ENCODE peak calls at places on chromosomes 1 and 21, in five cellular contexts. N is mesenchymal stem cell, M is neuronal stem cell, J is H9, Z is trophoblast cell. P is an unnamed sample.
A peak's percentile ranks its signal among the peaks of the same experiment; 100 is the strongest.

GRCh38 chr1:109312978-109313775 is 6.4 kb upstream of the MYBPHL start:
- DNase-seq in N (no peak), M (no peak), J (no peak), Z (no peak), P (no peak)

GRCh38 chr1:56073614-56074356 is 505.6 kb downstream of the PLPP3 start:
- DNase-seq in N (peak; percentile 88), M (no peak), J (no peak), Z (peak; percentile 43), P (no peak)

GRCh38 chr1:63915121-63915520 is 141.3 kb downstream of the ROR1 start:
- DNase-seq in N (peak; percentile 26), M (no peak), J (peak; percentile 46), Z (no peak), P (no peak)

GRCh38 chr21:14321042-14321441 is 61.9 kb downstream of the HSPA13 start:
- DNase-seq in N (peak; percentile 22), M (no peak), J (no peak), Z (no peak), P (no peak)

GRCh38 chr1:4023678-4024077 is 123.6 kb upstream of the C1orf174 start:
- DNase-seq in N (no peak), M (no peak), J (no peak), Z (no peak), P (no peak)

GRCh38 chr1:207124389-207124788 is 20.4 kb downstream of the C4BPA start:
- DNase-seq in N (no peak), M (no peak), J (no peak), Z (no peak), P (no peak)

GRCh38 chr1:232385221-232385620 is 244.7 kb downstream of the SIPA1L2 start:
- DNase-seq in N (peak; percentile 83), M (no peak), J (no peak), Z (peak; percentile 15), P (no peak)

GRCh38 chr1:29500041-29500440 is 263.7 kb downstream of the PTPRU start:
- DNase-seq in N (no peak), M (no peak), J (peak; percentile 24), Z (no peak), P (peak; percentile 31)

GRCh38 chr1:207279683-207280082 is 41.8 kb upstream of the CD55 start:
- DNase-seq in N (no peak), M (no peak), J (no peak), Z (no peak), P (no peak)

GRCh38 chr1:60895167-60896124 is 186.9 kb upstream of the NFIA start:
- DNase-seq in N (no peak), M (no peak), J (no peak), Z (no peak), P (no peak)

GRCh38 chr1:5297199-5297877 is 642.9 kb downstream of the AJAP1 start:
- DNase-seq in N (no peak), M (no peak), J (no peak), Z (no peak), P (no peak)

GRCh38 chr1:38209986-38210385 is 163.4 kb upstream of the POU3F1 start:
- DNase-seq in N (no peak), M (no peak), J (no peak), Z (no peak), P (no peak)

GRCh38 chr1:192474080-192474683 is 101.4 kb upstream of the RGS1 start:
- DNase-seq in N (peak; percentile 50), M (peak; percentile 24), J (no peak), Z (no peak), P (no peak)

GRCh38 chr1:208369658-208370057 is 125.5 kb upstream of the PLXNA2 start:
- DNase-seq in N (no peak), M (no peak), J (no peak), Z (no peak), P (no peak)

GRCh38 chr1:93603581-93603980 is 78.1 kb downstream of the BCAR3 start:
- DNase-seq in N (no peak), M (no peak), J (no peak), Z (no peak), P (no peak)

GRCh38 chr21:32096411-32096810 is 182.4 kb downstream of the MIS18A start:
- DNase-seq in N (no peak), M (peak; percentile 26), J (peak; percentile 68), Z (no peak), P (peak; percentile 70)

GRCh38 chr1:113545210-113545609 is 154.9 kb downstream of the MAGI3 start:
- DNase-seq in N (no peak), M (no peak), J (no peak), Z (no peak), P (no peak)

GRCh38 chr1:44496541-44497171 is 91.6 kb downstream of the RNF220 start:
- DNase-seq in N (no peak), M (no peak), J (no peak), Z (no peak), P (no peak)

GRCh38 chr21:45970674-45971486 is 10.7 kb upstream of the COL6A1 start:
- DNase-seq in N (peak; percentile 62), M (no peak), J (peak; percentile 81), Z (no peak), P (no peak)

GRCh38 chr1:228061411-228062084 is 21.0 kb upstream of the ARF1 start:
- DNase-seq in N (no peak), M (no peak), J (no peak), Z (no peak), P (no peak)

GRCh38 chr1:66168467-66168887 is 365.5 kb upstream of the SGIP1 start:
- DNase-seq in N (no peak), M (no peak), J (no peak), Z (no peak), P (no peak)

GRCh38 chr1:25431495-25432363 is 1.0 kb downstream of the MACO1 start:
- DNase-seq in N (peak; percentile 40), M (peak; percentile 8), J (peak; percentile 39), Z (no peak), P (no peak)

GRCh38 chr1:110555807-110556470 is 37.0 kb upstream of the KCNA10 start:
- DNase-seq in N (no peak), M (no peak), J (peak; percentile 25), Z (no peak), P (no peak)

GRCh38 chr1:244836135-244836521 is 670 bp downstream of the COX20 start:
- DNase-seq in N (peak; percentile 58), M (peak; percentile 11), J (no peak), Z (peak; percentile 48), P (no peak)

GRCh38 chr1:28104866-28105467 is 16.6 kb upstream of the EYA3 start:
- DNase-seq in N (peak; percentile 79), M (peak; percentile 42), J (peak; percentile 96), Z (peak; percentile 51), P (peak; percentile 87)

GRCh38 chr1:234924450-234925355 is 203.9 kb downstream of the TOMM20 start:
- DNase-seq in N (no peak), M (no peak), J (peak; percentile 21), Z (no peak), P (no peak)

GRCh38 chr1:16980473-16981268 is at the start of gene MFAP2:
- DNase-seq in N (peak; percentile 40), M (no peak), J (peak; percentile 59), Z (peak; percentile 91), P (peak; percentile 84)

GRCh38 chr1:3922851-3923250 is 22.8 kb upstream of the C1orf174 start:
- DNase-seq in N (no peak), M (no peak), J (no peak), Z (no peak), P (no peak)

GRCh38 chr1:12175456-12175797 is 8.6 kb downstream of the TNFRSF1B start:
- DNase-seq in N (no peak), M (no peak), J (no peak), Z (no peak), P (no peak)

GRCh38 chr1:16324456-16324890 is 27.8 kb downstream of the FBXO42 start:
- DNase-seq in N (peak; percentile 78), M (no peak), J (no peak), Z (no peak), P (no peak)

GRCh38 chr1:247060771-247061170 is 17.8 kb downstream of the ZNF670 start:
- DNase-seq in N (no peak), M (no peak), J (no peak), Z (no peak), P (no peak)
- H3K9me3 ChIP-seq in N (peaks cover 69% of the 10 kb centered on the region), M (peaks cover 80% of the 10 kb centered on the region), J (no peaks in the 10 kb centered on the region), Z (peaks cover 2% of the 10 kb centered on the region), P (no peaks in the 10 kb centered on the region)

GRCh38 chr1:75469586-75470173 is 141.2 kb downstream of the SLC44A5 start:
- DNase-seq in N (no peak), M (no peak), J (no peak), Z (no peak), P (no peak)

GRCh38 chr1:75471245-75471644 is 139.7 kb downstream of the SLC44A5 start:
- DNase-seq in N (no peak), M (peak; percentile 3), J (no peak), Z (peak; percentile 14), P (no peak)

GRCh38 chr1:75472971-75473603 is 137.8 kb downstream of the SLC44A5 start:
- DNase-seq in N (no peak), M (no peak), J (no peak), Z (no peak), P (no peak)

GRCh38 chr1:75472089-75472970 is 138.6 kb downstream of the SLC44A5 start:
- DNase-seq in N (no peak), M (no peak), J (no peak), Z (peak; percentile 4), P (no peak)

GRCh38 chr1:75470448-75470847 is 140.5 kb downstream of the SLC44A5 start:
- DNase-seq in N (no peak), M (no peak), J (no peak), Z (peak; percentile 3), P (no peak)
- H2BK12ac ChIP-seq in N (no peak overlapping the region), M (no peak overlapping the region), J (no peak overlapping the region), Z (no peak overlapping the region), P (no peak overlapping the region)

GRCh38 chr21:23876925-23877558 is 1730.2 kb downstream of the MRPL39 start:
- DNase-seq in N (no peak), M (no peak), J (no peak), Z (no peak), P (no peak)

DNA sequence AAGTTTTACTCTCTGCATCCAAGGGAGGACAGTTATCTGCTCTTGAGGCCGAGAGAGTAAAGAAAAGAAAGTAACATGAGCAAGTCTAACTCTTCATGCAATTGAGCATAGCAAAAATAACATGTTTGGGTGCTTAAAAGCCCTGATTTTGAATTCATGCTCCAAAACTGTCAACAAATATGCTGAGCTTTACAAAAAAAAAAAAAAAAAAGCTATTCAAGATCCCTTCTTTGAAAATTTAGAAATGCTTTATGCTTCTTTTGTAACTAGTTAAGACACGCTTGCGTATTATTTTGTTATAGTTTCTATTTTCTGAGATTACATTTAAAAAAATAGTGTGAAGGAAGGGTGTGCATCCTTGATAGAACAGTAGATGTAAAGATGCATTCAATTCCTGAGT is 1733.0 kb downstream of the MRPL39 start:
- DNase-seq in N (no peak), M (no peak), J (no peak), Z (no peak), P (no peak)
- H3K9me3 ChIP-seq in N (no peaks in the 10 kb centered on the region), M (no peaks in the 10 kb centered on the region), J (no peaks in the 10 kb centered on the region), Z (no peaks in the 10 kb centered on the region), P (peaks cover 23% of the 10 kb centered on the region)

DNA sequence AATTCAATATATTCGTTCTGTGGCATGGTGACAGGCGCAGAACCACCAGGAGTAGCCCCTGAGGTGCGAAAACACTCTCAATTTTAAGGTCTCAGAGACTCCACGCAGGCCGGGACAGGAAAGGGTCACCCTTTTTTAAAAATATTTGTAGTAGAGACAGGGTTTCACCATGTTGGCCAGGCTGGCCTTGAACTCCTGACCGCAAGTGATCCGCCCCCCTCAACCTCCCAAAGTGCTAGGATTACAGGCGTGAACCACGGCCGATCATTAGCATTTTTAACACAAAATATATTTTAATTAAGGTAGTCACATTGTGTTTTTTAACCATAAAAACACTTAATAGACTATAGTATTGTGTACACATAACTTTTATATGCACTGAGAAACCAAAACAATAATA is 31.1 kb downstream of the ATP2B4 start:
- DNase-seq in N (no peak), M (no peak), J (no peak), Z (no peak), P (no peak)
- H2BK12ac ChIP-seq in N (no peak overlapping the region), M (no peak overlapping the region), J (no peak overlapping the region), Z (no peak overlapping the region), P (no peak overlapping the region)

P was measured in H1.